ENCODE peak calls at places on chromosomes 4 and X, in five cellular contexts. L, I, S, E and V are unnamed samples.

GRCh38 chrX:29040160-29040559 is 452.9 kb downstream of the IL1RAPL1 start:
- DNase-seq in L (no peak), I (no peak), S (no peak), E (no peak), V (no peak)

GRCh38 chr4:150999091-150999490 is 16.0 kb downstream of the LRBA start:
- DNase-seq in L (peak; percentile 23), I (no peak), S (no peak), E (peak; percentile 32), V (no peak)

GRCh38 chr4:7408166-7408565 is 26.6 kb downstream of the PSAPL1 start:
- DNase-seq in L (no peak), I (no peak), S (no peak), E (no peak), V (no peak)

GRCh38 chr4:4618846-4619245 is 77.0 kb upstream of the STX18 start:
- DNase-seq in L (no peak), I (no peak), S (no peak), E (no peak), V (no peak)

GRCh38 chr4:110620352-110621327 is 2.2 kb downstream of the PITX2 start:
- DNase-seq in L (no peak), I (no peak), S (peak; percentile 58), E (no peak), V (no peak)

GRCh38 chr4:85165808-85166207 is 199.3 kb upstream of the WDFY3 start:
- DNase-seq in L (no peak), I (no peak), S (no peak), E (no peak), V (no peak)

GRCh38 chr4:8336412-8337075 is 67.0 kb downstream of the HTRA3 start:
- DNase-seq in L (no peak), I (no peak), S (no peak), E (no peak), V (no peak)

GRCh38 chrX:9240956-9241355 is 207.0 kb upstream of the FAM9B start:
- DNase-seq in L (no peak), I (no peak), S (no peak), E (no peak), V (no peak)

GRCh38 chrX:115259238-115259875 is 25.5 kb upstream of the LRCH2 start:
- DNase-seq in L (no peak), I (no peak), S (no peak), E (no peak), V (no peak)

GRCh38 chrX:23637187-23637586 is 30.1 kb upstream of the PRDX4 start:
- DNase-seq in L (no peak), I (peak; percentile 9), S (no peak), E (no peak), V (no peak)

GRCh38 chrX:35798042-35798441 is at the start of gene MAGEB16:
- DNase-seq in L (no peak), I (no peak), S (no peak), E (no peak), V (no peak)

GRCh38 chrX:69031181-69031580 is 134.1 kb downstream of the PJA1 start:
- DNase-seq in L (no peak), I (no peak), S (no peak), E (no peak), V (no peak)

GRCh38 chr4:1512738-1513660 is 106.8 kb upstream of the NKX1-1 start:
- DNase-seq in L (peak; percentile 58), I (peak; percentile 19), S (peak; percentile 73), E (no peak), V (peak; percentile 82)

GRCh38 chr4:151485541-151486131 is 76.7 kb downstream of the FHIP1A start:
- DNase-seq in L (no peak), I (no peak), S (no peak), E (no peak), V (no peak)

GRCh38 chr4:148346657-148347056 is 95.6 kb downstream of the NR3C2 start:
- DNase-seq in L (no peak), I (no peak), S (no peak), E (no peak), V (no peak)

GRCh38 chr4:7782783-7783182 is 156.9 kb downstream of the AFAP1 start:
- DNase-seq in L (no peak), I (no peak), S (no peak), E (no peak), V (no peak)

GRCh38 chrX:16604300-16604699 is 45.7 kb upstream of the S100G start:
- DNase-seq in L (no peak), I (no peak), S (no peak), E (no peak), V (no peak)

GRCh38 chr4:183343730-183344129 is 21.5 kb upstream of the CLDN24 start:
- DNase-seq in L (no peak), I (no peak), S (no peak), E (no peak), V (no peak)

GRCh38 chr4:112523008-112523440 is 7.0 kb upstream of the NEUROG2 start:
- DNase-seq in L (peak; percentile 69), I (peak; percentile 41), S (peak; percentile 68), E (no peak), V (peak; percentile 62)

GRCh38 chr4:5972571-5972970 is 45.7 kb downstream of the C4orf50 start:
- DNase-seq in L (no peak), I (no peak), S (no peak), E (no peak), V (no peak)

GRCh38 chr4:182847543-182847942 is 69.6 kb downstream of the DCTD start:
- DNase-seq in L (no peak), I (no peak), S (no peak), E (no peak), V (no peak)

GRCh38 chrX:119696251-119696890 is 3.4 kb upstream of the SEPTIN6 start:
- DNase-seq in L (no peak), I (no peak), S (no peak), E (no peak), V (no peak)

GRCh38 chr4:105196523-105197145 is 50.0 kb downstream of the TET2 start:
- DNase-seq in L (peak; percentile 33), I (no peak), S (no peak), E (peak; percentile 81), V (no peak)